ENCODE peak calls at places on chromosome 21, in six cellular contexts. U is progenitor cell of endocrine pancreas; X is central memory CD4-positive, alpha-beta T cell; N is activated T-helper 1 cell treated with Interleukin-2 at 50 U/mL for 16 hours; Q is AG08395; I is neural crest cell. H is an unnamed sample.

GRCh38 chr21:33029512-33029921 is 3.8 kb downstream of the OLIG2 start:
- DNase-seq in Q (no peak), X (no peak), N (no peak), I (no peak), U (no peak), H (no peak)

GRCh38 chr21:18350216-18350615 is 53.4 kb downstream of the TMPRSS15 start:
- DNase-seq in U (no peak), Q (peak; percentile 29), N (no peak), X (no peak), I (no peak), H (no peak)

GRCh38 chr21:32739946-32740345 is 12.1 kb upstream of the SYNJ1 start:
- DNase-seq in I (no peak), Q (no peak), X (no peak), N (no peak), U (no peak), H (no peak)

GRCh38 chr21:29114765-29115164 is 15.7 kb upstream of the MAP3K7CL start:
- DNase-seq in N (no peak), U (no peak), X (no peak), Q (peak; percentile 52), I (no peak), H (no peak)

GRCh38 chr21:25512095-25513086 is 94.9 kb downstream of the MRPL39 start:
- DNase-seq in I (no peak), X (no peak), Q (no peak), U (no peak), N (no peak), H (no peak)

GRCh38 chr21:25421327-25422028 is 185.8 kb downstream of the MRPL39 start:
- DNase-seq in N (peak; percentile 6), U (no peak), I (no peak), X (peak; percentile 52), Q (peak; percentile 35), H (peak; percentile 42)

GRCh38 chr21:20997633-20998455 is at the start of gene NCAM2:
- DNase-seq in N (peak; percentile 52), Q (peak; percentile 68), X (peak; percentile 54), U (peak; percentile 59), I (peak; percentile 67), H (peak; percentile 34)

GRCh38 chr21:46247699-46248460 is 19.3 kb upstream of the LSS start:
- DNase-seq in Q (no peak), U (no peak), N (no peak), I (no peak), X (no peak), H (no peak)

GRCh38 chr21:45818904-45819285 is 162.7 kb upstream of the COL6A1 start:
- DNase-seq in Q (peak; percentile 74), N (peak; percentile 25), I (no peak), X (peak; percentile 13), U (no peak), H (no peak)

GRCh38 chr21:21675601-21676000 is 677.4 kb downstream of the NCAM2 start:
- DNase-seq in I (no peak), Q (no peak), N (no peak), U (no peak), X (no peak), H (no peak)

GRCh38 chr21:42364304-42364865 is 1.9 kb downstream of the TFF1 start:
- DNase-seq in I (no peak), N (no peak), Q (no peak), U (no peak), X (no peak), H (no peak)

GRCh38 chr21:41653243-41653943 is 113.5 kb downstream of the RIPK4 start:
- DNase-seq in N (no peak), Q (no peak), I (no peak), X (no peak), U (no peak), H (no peak)